ENCODE peak calls at places on chromosomes 5 and 9, in five cellular contexts. P is fibroblast of lung; E is CD4-positive, CD25-positive, alpha-beta regulatory T cell; D is neural progenitor cell; R is AG04450. Y is an unnamed sample.

GRCh38 chr9:134175291-134175807 is 11.0 kb upstream of the RNU6ATAC start:
- DNase-seq in P (no peak), D (peak), R (no peak), E (no peak), Y (no peak)

GRCh38 chr5:142364251-142365145 is 39.7 kb upstream of the SPRY4 start:
- DNase-seq in P (no peak), E (no peak), D (no peak), R (no peak), Y (no peak)

GRCh38 chr5:118937393-118938061 is 50.8 kb downstream of the DTWD2 start:
- DNase-seq in P (no peak), D (peak), E (no peak), R (no peak), Y (no peak)

GRCh38 chr5:43041131-43041668 is 1.1 kb upstream of the ANXA2R start:
- DNase-seq in E (peak), D (peak), P (no peak), R (no peak), Y (peak)

GRCh38 chr5:76641514-76642120 is 18.4 kb upstream of the F2RL2 start:
- DNase-seq in P (peak), R (peak), E (peak), D (peak), Y (peak)

GRCh38 chr5:179223961-179224360 is 121.3 kb downstream of the ADAMTS2 start:
- DNase-seq in P (no peak), D (no peak), R (no peak), E (no peak), Y (no peak)

GRCh38 chr5:856531-857425 is 6.0 kb upstream of the ZDHHC11 start:
- DNase-seq in R (no peak), P (peak), D (no peak), E (no peak), Y (no peak)

GRCh38 chr9:127065592-127065991 is 56.8 kb downstream of the ANGPTL2 start:
- DNase-seq in R (peak), P (peak), D (no peak), E (no peak), Y (no peak)

GRCh38 chr5:669111-669841 is 23.9 kb downstream of the TPPP start:
- DNase-seq in D (peak), R (no peak), P (peak), E (no peak), Y (no peak)

GRCh38 chr5:41508186-41508585 is 2.2 kb downstream of the PLCXD3 start:
- DNase-seq in P (peak), E (no peak), R (no peak), D (no peak), Y (no peak)

GRCh38 chr5:13567819-13568218 is 376.7 kb downstream of the DNAH5 start:
- DNase-seq in P (peak), R (no peak), D (no peak), E (no peak), Y (peak)

Y was measured in fibroblast of gingiva.